ENCODE peak calls at places on chromosomes 16 and 17, in seven cellular contexts. Z is tibial nerve, L is spleen, M is A549, D is Peyer's patch, X is heart left ventricle, C is testis. H is an unnamed sample.

GRCh38 chr17:40173091-40173777 is 4.0 kb upstream of the RAPGEFL1 start:
- DNase-seq in Z (no peak), L (no peak), M (no peak), D (no peak), X (no peak), C (no peak), H (no peak)

GRCh38 chr16:50160495-50161164 is 7.5 kb downstream of the TENT4B start:
- DNase-seq in Z (no peak), L (no peak), M (no peak), D (no peak), X (no peak), C (no peak), H (no peak)

GRCh38 chr17:29613856-29614255 is 8.9 kb downstream of the CORO6 start:
- DNase-seq in Z (no peak), L (no peak), M (no peak), D (no peak), X (peak), C (no peak), H (no peak)

GRCh38 chr16:676565-677297 is 1.3 kb downstream of the RHBDL1 start:
- DNase-seq in Z (no peak), L (no peak), M (no peak), D (peak), X (no peak), C (no peak), H (no peak)

GRCh38 chr17:74738051-74738996 is 1.3 kb downstream of the RAB37 start:
- DNase-seq in Z (no peak), L (peak), M (no peak), D (peak), X (no peak), C (no peak), H (no peak)

GRCh38 chr16:813204-813915 is 12.8 kb upstream of the GNG13 start:
- DNase-seq in Z (peak), L (no peak), M (peak), D (peak), X (no peak), C (peak), H (peak)

GRCh38 chr16:55487048-55487803 is 8.2 kb downstream of the MMP2 start:
- DNase-seq in Z (peak), L (no peak), M (no peak), D (no peak), X (peak), C (peak), H (no peak)

GRCh38 chr17:49971848-49972485 is 3.0 kb downstream of the DLX4 start:
- DNase-seq in Z (no peak), L (no peak), M (no peak), D (no peak), X (no peak), C (peak), H (peak)

GRCh38 chr17:2814499-2815341 is 18.5 kb downstream of the RAP1GAP2 start:
- DNase-seq in Z (no peak), L (peak), M (no peak), D (peak), X (no peak), C (no peak), H (no peak)

GRCh38 chr17:57677301-57677700 is 67.8 kb downstream of the CCDC182 start:
- DNase-seq in Z (no peak), L (peak), M (no peak), D (no peak), X (no peak), C (no peak), H (no peak)
- TF ChIP-seq POLR2A in Z (no peak), L (no peak), M (no peak), D (no peak), X (no peak), C (no peak), H (no peak)

GRCh38 chr17:81404557-81405165 is 9.4 kb downstream of the BAHCC1 start:
- DNase-seq in Z (no peak), L (no peak), M (no peak), D (no peak), X (no peak), C (no peak), H (no peak)

GRCh38 chr17:81405382-81406005 is 10.2 kb downstream of the BAHCC1 start:
- DNase-seq in Z (no peak), L (no peak), M (no peak), D (no peak), X (peak), C (peak), H (no peak)

GRCh38 chr17:81408049-81408448 is 12.8 kb downstream of the BAHCC1 start:
- DNase-seq in Z (no peak), L (no peak), M (no peak), D (no peak), X (no peak), C (no peak), H (no peak)

GRCh38 chr17:81403671-81404534 is 8.6 kb downstream of the BAHCC1 start:
- DNase-seq in Z (no peak), L (no peak), M (no peak), D (no peak), X (no peak), C (no peak), H (no peak)

GRCh38 chr17:81406117-81406953 is 11.1 kb downstream of the BAHCC1 start:
- DNase-seq in Z (no peak), L (no peak), M (no peak), D (no peak), X (no peak), C (no peak), H (no peak)
- H3K27ac ChIP-seq in Z (peak), L (peak), M (no peak), D (peak), X (peak), C (no peak), H (peak)

GRCh38 chr17:42247734-42248133 is 28.5 kb downstream of the STAT5B start:
- DNase-seq in Z (no peak), L (no peak), M (no peak), D (no peak), X (no peak), C (no peak), H (no peak)
- H3K4me3 ChIP-seq in Z (no peak), L (peak), M (no peak), D (no peak), X (no peak), C (no peak), H (no peak)

GRCh38 chr17:78808106-78808635 is 26.1 kb upstream of the CYTH1 start:
- DNase-seq in Z (no peak), L (no peak), M (no peak), D (no peak), X (no peak), C (no peak), H (no peak)
- TF ChIP-seq POLR2A in Z (no peak), L (no peak), M (no peak), D (no peak), X (no peak), C (no peak), H (no peak)

GRCh38 chr17:19418312-19418992 is 7.4 kb downstream of the RNF112 start:
- DNase-seq in Z (peak), L (no peak), M (no peak), D (no peak), X (no peak), C (no peak), H (no peak)
- H3K27ac ChIP-seq in Z (peak), L (no peak), M (no peak), D (peak), X (no peak), C (no peak), H (no peak)

DNA sequence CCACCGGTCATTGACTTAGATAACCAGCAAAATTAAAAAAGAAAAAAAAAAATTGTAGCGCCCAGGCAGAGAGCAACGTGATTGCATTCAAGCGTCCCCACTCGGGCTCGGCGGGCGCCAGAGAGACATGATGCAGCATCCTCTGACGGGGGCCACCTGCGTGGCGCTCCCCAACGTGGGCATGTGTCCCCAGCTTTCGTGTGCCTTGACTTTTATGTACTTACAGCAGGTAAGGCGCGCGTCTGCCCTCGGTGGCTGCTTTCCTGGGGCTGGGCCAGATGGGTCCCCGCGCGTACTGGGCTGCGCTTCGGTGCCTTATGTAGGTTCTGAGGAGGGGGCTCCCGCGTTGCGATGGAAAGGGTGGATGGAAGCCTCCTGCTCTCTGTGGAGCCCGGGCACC is 28.4 kb upstream of the RBFOX1 start:
- DNase-seq in Z (no peak), L (no peak), M (no peak), D (no peak), X (no peak), C (no peak), H (no peak)
- H3K4me3 ChIP-seq in Z (no peak), L (no peak), M (no peak), D (no peak), X (peak), C (no peak), H (no peak)

GRCh38 chr17:82933911-82934310 is 94.1 kb upstream of the ZNF750 start:
- DNase-seq in Z (no peak), L (peak), M (no peak), D (no peak), X (no peak), C (no peak), H (no peak)

GRCh38 chr17:82933006-82933310 is 93.1 kb upstream of the ZNF750 start:
- DNase-seq in Z (no peak), L (no peak), M (no peak), D (no peak), X (no peak), C (no peak), H (peak)

GRCh38 chr17:82931696-82932060 is 91.9 kb upstream of the ZNF750 start:
- DNase-seq in Z (peak), L (no peak), M (no peak), D (no peak), X (peak), C (peak), H (peak)

GRCh38 chr17:82930924-82931695 is 91.3 kb upstream of the ZNF750 start:
- DNase-seq in Z (no peak), L (peak), M (no peak), D (no peak), X (no peak), C (no peak), H (peak)

DNA sequence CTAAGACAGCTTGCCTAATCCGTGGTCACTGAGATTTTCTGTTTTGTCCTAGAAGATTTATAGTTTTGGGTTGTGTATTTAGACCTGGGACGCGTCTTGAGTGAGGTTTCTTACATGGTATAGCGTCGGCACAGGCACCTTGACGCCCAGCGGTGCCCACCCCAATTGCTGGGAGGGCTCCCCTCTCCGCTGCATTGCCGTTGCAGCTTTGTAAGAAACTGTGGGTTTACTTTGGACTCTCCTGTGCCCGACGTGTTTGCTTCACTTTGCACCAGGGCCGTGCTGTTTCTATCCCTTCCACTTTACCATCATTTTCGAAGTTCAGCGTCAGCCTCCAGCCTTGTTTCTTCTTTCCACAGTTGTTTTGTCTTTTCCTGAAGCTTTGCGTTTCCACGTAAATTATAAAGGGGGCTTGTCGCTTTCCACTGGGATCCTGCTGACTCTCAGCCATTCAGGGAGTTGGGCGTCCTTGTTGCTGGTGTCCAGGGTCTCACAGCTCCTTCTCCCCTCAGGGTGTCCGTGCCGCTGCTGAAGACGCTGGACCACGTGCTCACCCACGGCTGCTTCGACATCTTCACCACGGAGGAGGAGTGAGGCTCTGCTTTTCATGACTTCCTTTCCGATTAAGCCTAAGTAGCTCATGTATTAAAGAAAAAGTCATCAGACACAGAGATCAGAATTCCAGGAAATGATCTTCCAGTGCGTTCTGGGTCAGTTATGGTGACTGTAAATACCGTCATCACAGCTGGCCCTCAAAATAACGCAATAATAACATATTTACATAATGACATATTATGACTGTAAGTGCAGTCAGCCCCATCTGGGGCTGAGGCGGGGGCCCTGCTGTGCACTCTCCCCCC is 92.6 kb upstream of the ZNF750 start:
- DNase-seq in Z (no peak), L (peak), M (no peak), D (no peak), X (no peak), C (no peak), H (peak)
- TF ChIP-seq POLR2A in Z (no peak), L (no peak), M (no peak), D (no peak), X (no peak), C (no peak), H (no peak)

GRCh38 chr17:45440161-45440859 is 7.6 kb upstream of the ARHGAP27 start:
- DNase-seq in Z (no peak), L (peak), M (no peak), D (no peak), X (no peak), C (no peak), H (no peak)
- H3K27ac ChIP-seq in Z (no peak), L (no peak), M (no peak), D (no peak), X (no peak), C (no peak), H (no peak)

GRCh38 chr16:84730406-84731106 is 30.8 kb downstream of the USP10 start:
- DNase-seq in Z (peak), L (no peak), M (peak), D (peak), X (peak), C (peak), H (peak)
- H3K4me3 ChIP-seq in Z (no peak), L (peak), M (peak), D (no peak), X (peak), C (no peak), H (no peak)

GRCh38 chr16:89847930-89848297 is 19.6 kb downstream of the SPIRE2 start:
- DNase-seq in Z (no peak), L (no peak), M (no peak), D (no peak), X (no peak), C (no peak), H (no peak)
- TF ChIP-seq POLR2A in Z (no peak), L (no peak), M (no peak), D (no peak), X (no peak), C (no peak), H (no peak)

H was measured in thyroid gland.